ENCODE peak calls at places on chromosomes 13 and 19, in five cellular contexts. One of them, this sample, is unnamed.

GRCh38 chr19:40603719-40604646 is 2.8 kb downstream of the LTBP4 start:
- DNase-seq in IMR-90: peak
- DNase-seq in PC-3: peak
- DNase-seq in K562: peak
- DNase-seq in neural progenitor cell: peak
- DNase-seq in this sample: peak

GRCh38 chr13:79245937-79246574 is 160.0 kb downstream of the RBM26 start:
- DNase-seq in K562: no peak
- DNase-seq in PC-3: no peak
- DNase-seq in neural progenitor cell: no peak
- DNase-seq in IMR-90: no peak
- DNase-seq in this sample: no peak

GRCh38 chr19:15666883-15667282 is 6.0 kb upstream of the CYP4F12 start:
- DNase-seq in PC-3: no peak
- DNase-seq in IMR-90: no peak
- DNase-seq in K562: no peak
- DNase-seq in neural progenitor cell: no peak
- DNase-seq in this sample: no peak

GRCh38 chr13:112061367-112062046 is 5.4 kb upstream of the SOX1 start:
- DNase-seq in PC-3: no peak
- DNase-seq in IMR-90: no peak
- DNase-seq in neural progenitor cell: peak
- DNase-seq in K562: no peak
- DNase-seq in this sample: no peak

GRCh38 chr19:46514589-46515289 is 19.1 kb upstream of the PNMA8B start:
- DNase-seq in IMR-90: no peak
- DNase-seq in K562: peak
- DNase-seq in PC-3: no peak
- DNase-seq in neural progenitor cell: peak
- DNase-seq in this sample: no peak

GRCh38 chr13:30737511-30738342 is 2.4 kb downstream of the ALOX5AP start:
- DNase-seq in PC-3: no peak
- DNase-seq in IMR-90: no peak
- DNase-seq in K562: no peak
- DNase-seq in neural progenitor cell: no peak
- DNase-seq in this sample: no peak

GRCh38 chr13:20588529-20589110 is 21.7 kb downstream of the IFT88 start:
- DNase-seq in K562: no peak
- DNase-seq in PC-3: no peak
- DNase-seq in IMR-90: no peak
- DNase-seq in neural progenitor cell: no peak
- DNase-seq in this sample: no peak

GRCh38 chr13:110698689-110699088 is 7.2 kb downstream of the CARS2 start:
- DNase-seq in PC-3: no peak
- DNase-seq in IMR-90: no peak
- DNase-seq in neural progenitor cell: no peak
- DNase-seq in K562: no peak
- DNase-seq in this sample: no peak

GRCh38 chr19:40585677-40586422 is 9.2 kb downstream of the SHKBP1 start:
- DNase-seq in K562: no peak
- DNase-seq in PC-3: peak
- DNase-seq in neural progenitor cell: no peak
- DNase-seq in IMR-90: peak
- DNase-seq in this sample: peak

GRCh38 chr13:94656766-94657165 is 55.1 kb downstream of the GPR180 start:
- DNase-seq in neural progenitor cell: no peak
- DNase-seq in K562: no peak
- DNase-seq in PC-3: peak
- DNase-seq in IMR-90: peak
- DNase-seq in this sample: peak

GRCh38 chr13:23069571-23069970 is 111.2 kb upstream of the SGCG start:
- DNase-seq in PC-3: peak
- DNase-seq in K562: no peak
- DNase-seq in neural progenitor cell: no peak
- DNase-seq in IMR-90: peak
- DNase-seq in this sample: no peak

GRCh38 chr19:45164577-45165335 is 4.0 kb upstream of the NKPD1 start:
- DNase-seq in IMR-90: peak
- DNase-seq in neural progenitor cell: peak
- DNase-seq in K562: peak
- DNase-seq in PC-3: no peak
- DNase-seq in this sample: peak

GRCh38 chr19:42010245-42011126 is 16.5 kb upstream of the ATP1A3 start:
- DNase-seq in K562: no peak
- DNase-seq in PC-3: no peak
- DNase-seq in neural progenitor cell: no peak
- DNase-seq in IMR-90: peak
- DNase-seq in this sample: no peak

GRCh38 chr19:17797397-17798201 is 2.7 kb downstream of the B3GNT3 start:
- DNase-seq in IMR-90: no peak
- DNase-seq in K562: no peak
- DNase-seq in PC-3: peak
- DNase-seq in neural progenitor cell: peak
- DNase-seq in this sample: peak

GRCh38 chr13:34174671-34175145 is 356.8 kb downstream of the RFC3 start:
- DNase-seq in K562: no peak
- DNase-seq in IMR-90: peak
- DNase-seq in neural progenitor cell: no peak
- DNase-seq in PC-3: peak
- DNase-seq in this sample: no peak

GRCh38 chr13:110123041-110123809 is 183.7 kb downstream of the COL4A1 start:
- DNase-seq in K562: no peak
- DNase-seq in IMR-90: no peak
- DNase-seq in PC-3: no peak
- DNase-seq in neural progenitor cell: no peak
- DNase-seq in this sample: peak

GRCh38 chr19:40219721-40220276 is 1.6 kb upstream of the TTC9B start:
- DNase-seq in IMR-90: peak
- DNase-seq in K562: no peak
- DNase-seq in PC-3: peak
- DNase-seq in neural progenitor cell: no peak
- DNase-seq in this sample: peak

GRCh38 chr13:96297360-96297759 is 207.5 kb downstream of the HS6ST3 start:
- DNase-seq in K562: no peak
- DNase-seq in IMR-90: no peak
- DNase-seq in PC-3: no peak
- DNase-seq in neural progenitor cell: peak
- DNase-seq in this sample: no peak

GRCh38 chr13:111929036-111929616 is 137.8 kb upstream of the SOX1 start:
- DNase-seq in K562: no peak
- DNase-seq in IMR-90: no peak
- DNase-seq in neural progenitor cell: no peak
- DNase-seq in PC-3: no peak
- DNase-seq in this sample: no peak

GRCh38 chr19:36245210-36246005 is 30.5 kb downstream of the ZNF146 start:
- DNase-seq in neural progenitor cell: peak
- DNase-seq in K562: no peak
- DNase-seq in PC-3: no peak
- DNase-seq in IMR-90: no peak
- DNase-seq in this sample: no peak

GRCh38 chr19:45865269-45865948 is 1.3 kb downstream of the FOXA3 start:
- DNase-seq in neural progenitor cell: no peak
- DNase-seq in K562: no peak
- DNase-seq in PC-3: no peak
- DNase-seq in IMR-90: no peak
- DNase-seq in this sample: no peak

GRCh38 chr19:19655051-19655594 is 8.4 kb downstream of the ATP13A1 start:
- DNase-seq in K562: no peak
- DNase-seq in neural progenitor cell: no peak
- DNase-seq in PC-3: no peak
- DNase-seq in IMR-90: no peak
- DNase-seq in this sample: no peak

GRCh38 chr19:12933287-12934072 is at the start of gene FARSA:
- DNase-seq in K562: peak
- DNase-seq in IMR-90: peak
- DNase-seq in PC-3: peak
- DNase-seq in neural progenitor cell: peak
- DNase-seq in this sample: peak

GRCh38 chr13:107450931-107451330 is 764.4 kb downstream of the LIG4 start:
- DNase-seq in PC-3: peak
- DNase-seq in neural progenitor cell: no peak
- DNase-seq in IMR-90: peak
- DNase-seq in K562: no peak
- DNase-seq in this sample: no peak

GRCh38 chr13:97329331-97329730 is 104.6 kb upstream of the RAP2A start:
- DNase-seq in K562: no peak
- DNase-seq in IMR-90: peak
- DNase-seq in PC-3: no peak
- DNase-seq in neural progenitor cell: no peak
- DNase-seq in this sample: no peak

GRCh38 chr13:65762015-65762414 is 1468.1 kb downstream of the PCDH9 start:
- DNase-seq in neural progenitor cell: no peak
- DNase-seq in PC-3: no peak
- DNase-seq in K562: no peak
- DNase-seq in IMR-90: no peak
- DNase-seq in this sample: no peak

GRCh38 chr19:7907544-7907943 is 3.9 kb downstream of the MAP2K7 start:
- DNase-seq in K562: no peak
- DNase-seq in PC-3: no peak
- DNase-seq in IMR-90: no peak
- DNase-seq in neural progenitor cell: no peak
- DNase-seq in this sample: no peak

GRCh38 chr19:4327252-4327876 is 11.3 kb downstream of the STAP2 start:
- DNase-seq in PC-3: no peak
- DNase-seq in neural progenitor cell: peak
- DNase-seq in IMR-90: peak
- DNase-seq in K562: peak
- DNase-seq in this sample: no peak
- H3K9ac ChIP-seq in PC-3: no peak
- H3K9ac ChIP-seq in neural progenitor cell: no peak
- H3K9ac ChIP-seq in IMR-90: no peak
- H3K9ac ChIP-seq in K562: peak
- H3K9ac ChIP-seq in this sample: no peak

GRCh38 chr19:48171584-48172170 is 1.2 kb downstream of the ZSWIM9 start:
- DNase-seq in IMR-90: no peak
- DNase-seq in neural progenitor cell: no peak
- DNase-seq in K562: no peak
- DNase-seq in PC-3: no peak
- DNase-seq in this sample: no peak

GRCh38 chr19:48176226-48176625 is 5.7 kb downstream of the ZSWIM9 start:
- DNase-seq in neural progenitor cell: no peak
- DNase-seq in K562: no peak
- DNase-seq in IMR-90: no peak
- DNase-seq in PC-3: no peak
- DNase-seq in this sample: no peak

GRCh38 chr19:48174445-48175030 is 4.1 kb downstream of the ZSWIM9 start:
- DNase-seq in PC-3: no peak
- DNase-seq in neural progenitor cell: no peak
- DNase-seq in K562: no peak
- DNase-seq in IMR-90: no peak
- DNase-seq in this sample: no peak

GRCh38 chr19:48170817-48171347 is 402 bp downstream of the ZSWIM9 start:
- DNase-seq in neural progenitor cell: peak
- DNase-seq in IMR-90: no peak
- DNase-seq in K562: no peak
- DNase-seq in PC-3: no peak
- DNase-seq in this sample: peak

DNA sequence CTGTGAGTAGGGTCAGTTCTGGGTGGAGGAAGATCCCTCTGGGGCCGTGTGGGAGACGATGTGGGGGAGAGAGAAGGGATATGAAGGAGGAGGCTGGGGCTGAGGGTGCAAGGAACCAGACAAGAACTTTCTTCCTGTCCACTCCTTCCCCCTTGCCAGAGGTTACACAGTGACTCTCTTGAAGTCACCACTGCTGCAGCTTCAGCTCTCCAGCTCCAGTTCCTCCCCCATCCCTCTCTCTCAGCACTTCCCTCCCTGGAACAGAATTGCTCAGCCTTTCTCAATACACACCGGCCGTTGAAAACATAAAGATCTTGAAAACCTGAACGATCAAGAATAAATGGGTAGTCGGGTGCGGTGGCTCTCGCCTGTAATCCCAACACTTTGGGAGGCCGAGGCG is 5.1 kb downstream of the ZSWIM9 start:
- DNase-seq in K562: no peak
- DNase-seq in PC-3: no peak
- DNase-seq in IMR-90: no peak
- DNase-seq in neural progenitor cell: no peak
- DNase-seq in this sample: no peak
- H3K9ac ChIP-seq in K562: peak
- H3K9ac ChIP-seq in PC-3: no peak
- H3K9ac ChIP-seq in IMR-90: no peak
- H3K9ac ChIP-seq in neural progenitor cell: no peak
- H3K9ac ChIP-seq in this sample: no peak

GRCh38 chr13:35978607-35979316 is 152.4 kb downstream of the DCLK1 start:
- DNase-seq in IMR-90: peak
- DNase-seq in K562: peak
- DNase-seq in PC-3: peak
- DNase-seq in neural progenitor cell: peak
- DNase-seq in this sample: peak
- H3K9ac ChIP-seq in IMR-90: no peak
- H3K9ac ChIP-seq in K562: no peak
- H3K9ac ChIP-seq in PC-3: no peak
- H3K9ac ChIP-seq in neural progenitor cell: no peak
- H3K9ac ChIP-seq in this sample: no peak

GRCh38 chr13:29165216-29165615 is 345.1 kb downstream of the MTUS2 start:
- DNase-seq in PC-3: no peak
- DNase-seq in IMR-90: no peak
- DNase-seq in K562: no peak
- DNase-seq in neural progenitor cell: no peak
- DNase-seq in this sample: no peak

GRCh38 chr13:29162638-29163037 is 342.5 kb downstream of the MTUS2 start:
- DNase-seq in neural progenitor cell: no peak
- DNase-seq in PC-3: peak
- DNase-seq in IMR-90: no peak
- DNase-seq in K562: no peak
- DNase-seq in this sample: no peak

GRCh38 chr13:29159871-29160270 is 339.7 kb downstream of the MTUS2 start:
- DNase-seq in IMR-90: no peak
- DNase-seq in PC-3: no peak
- DNase-seq in neural progenitor cell: no peak
- DNase-seq in K562: no peak
- DNase-seq in this sample: no peak

GRCh38 chr13:29161653-29162052 is 341.5 kb downstream of the MTUS2 start:
- DNase-seq in IMR-90: no peak
- DNase-seq in neural progenitor cell: no peak
- DNase-seq in PC-3: no peak
- DNase-seq in K562: no peak
- DNase-seq in this sample: no peak

DNA sequence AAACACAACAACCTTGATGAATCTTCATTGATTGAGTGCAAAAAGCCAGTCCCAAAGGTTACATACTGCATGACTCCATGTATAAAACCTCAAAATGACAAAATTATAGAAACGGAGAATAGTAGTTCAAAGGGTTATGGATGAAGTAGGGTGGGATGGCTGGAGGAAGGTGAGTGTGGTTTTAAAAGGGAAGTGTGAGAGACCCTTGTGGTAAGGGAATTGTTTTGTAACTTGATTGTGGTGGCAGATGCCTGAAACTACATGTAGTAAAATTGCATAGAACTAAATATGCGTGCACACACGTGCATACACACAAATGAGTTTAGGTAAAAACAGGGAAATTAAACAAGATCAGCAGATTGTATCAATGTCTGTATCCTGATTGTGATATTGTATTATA is 340.7 kb downstream of the MTUS2 start:
- DNase-seq in neural progenitor cell: no peak
- DNase-seq in K562: no peak
- DNase-seq in IMR-90: no peak
- DNase-seq in PC-3: no peak
- DNase-seq in this sample: no peak
- H3K9ac ChIP-seq in neural progenitor cell: no peak
- H3K9ac ChIP-seq in K562: no peak
- H3K9ac ChIP-seq in IMR-90: no peak
- H3K9ac ChIP-seq in PC-3: no peak
- H3K9ac ChIP-seq in this sample: no peak

This sample was measured in mammary epithelial cell.